ENCODE peak calls at places on chromosomes 4 and X, in nine cellular contexts. W is suprapubic skin, A is GM12864, N is bronchial epithelial cell, P is MCF 10A, D is thoracic aorta, L is nephron progenitor cell, B is AG09309, G is endothelial cell. E is an unnamed sample.

GRCh38 chr4:54998991-54999390 is 126.4 kb downstream of the KDR start:
- DNase-seq in D (no peak), B (peak), G (no peak), N (peak), A (no peak), P (peak), L (no peak), W (no peak), E (no peak)

GRCh38 chrX:18707442-18708049 is at the start of gene PPEF1:
- DNase-seq in P (no peak), D (no peak), G (no peak), N (no peak), A (no peak), B (no peak), W (no peak), L (no peak), E (no peak)

GRCh38 chr4:8475751-8476575 is 35.4 kb downstream of the TRMT44 start:
- DNase-seq in L (no peak), A (no peak), P (no peak), N (no peak), B (no peak), G (no peak), D (no peak), W (no peak), E (no peak)

GRCh38 chrX:153903238-153903980 is 1.1 kb upstream of the AVPR2 start:
- DNase-seq in B (no peak), G (no peak), W (no peak), D (no peak), P (no peak), A (no peak), L (no peak), N (no peak), E (no peak)

GRCh38 chr4:40057540-40058091 is 966 bp downstream of the N4BP2 start:
- DNase-seq in P (peak), G (peak), D (peak), N (peak), W (peak), B (peak), L (peak), A (peak), E (peak)

GRCh38 chrX:23773601-23774175 is 9.3 kb upstream of the SAT1 start:
- DNase-seq in G (no peak), P (no peak), B (no peak), D (no peak), N (no peak), A (no peak), L (no peak), W (no peak), E (no peak)

GRCh38 chr4:137599766-137600165 is 67.5 kb upstream of the PCDH18 start:
- DNase-seq in W (no peak), P (no peak), N (no peak), G (no peak), A (no peak), B (no peak), D (no peak), L (no peak), E (no peak)

GRCh38 chr4:123452585-123452984 is 56.0 kb downstream of the SPRY1 start:
- DNase-seq in D (peak), W (no peak), N (peak), L (no peak), G (no peak), P (peak), A (no peak), B (peak), E (peak)

GRCh38 chr4:137394000-137394399 is 138.3 kb downstream of the PCDH18 start:
- DNase-seq in P (no peak), G (no peak), D (no peak), W (no peak), N (no peak), B (no peak), A (no peak), L (no peak), E (no peak)

GRCh38 chr4:39730067-39730466 is 32.1 kb downstream of the UBE2K start:
- DNase-seq in A (no peak), B (no peak), G (no peak), L (no peak), W (no peak), D (no peak), N (no peak), P (peak), E (no peak)

GRCh38 chr4:139950568-139950967 is 203.4 kb downstream of the MAML3 start:
- DNase-seq in G (no peak), D (no peak), A (peak), N (no peak), W (no peak), P (no peak), L (no peak), B (peak), E (no peak)

GRCh38 chrX:154818916-154819770 is 13.9 kb upstream of the MPP1 start:
- DNase-seq in W (no peak), P (no peak), G (no peak), B (no peak), D (no peak), A (no peak), N (no peak), L (no peak), E (no peak)

GRCh38 chr4:31613946-31614623 is 893.9 kb downstream of the PCDH7 start:
- DNase-seq in W (no peak), L (peak), B (no peak), P (no peak), A (no peak), N (peak), D (no peak), G (no peak), E (no peak)

GRCh38 chrX:125205918-125206665 is 113.6 kb upstream of the TEX13C start:
- DNase-seq in D (no peak), B (no peak), W (peak), A (no peak), N (peak), P (no peak), G (peak), L (peak), E (no peak)

GRCh38 chr4:97374526-97374925 is 768.8 kb downstream of the STPG2 start:
- DNase-seq in B (no peak), D (no peak), W (no peak), L (no peak), P (no peak), A (no peak), G (no peak), N (no peak), E (no peak)

GRCh38 chr4:64156253-64156652 is 253.0 kb downstream of the TECRL start:
- DNase-seq in P (no peak), N (no peak), D (no peak), B (no peak), L (no peak), G (no peak), W (no peak), A (no peak), E (no peak)

GRCh38 chr4:118086334-118086733 is 52.0 kb downstream of the NDST3 start:
- DNase-seq in L (no peak), B (peak), A (no peak), G (no peak), W (no peak), N (peak), P (peak), D (no peak), E (no peak)

GRCh38 chr4:144174401-144175067 is 34.0 kb upstream of the GYPA start:
- DNase-seq in W (no peak), N (peak), D (no peak), P (peak), G (peak), L (no peak), A (peak), B (peak), E (no peak)

GRCh38 chr4:112504807-112505206 is 11.2 kb downstream of the NEUROG2 start:
- DNase-seq in A (no peak), W (no peak), G (no peak), L (no peak), N (no peak), B (no peak), P (no peak), D (no peak), E (no peak)

GRCh38 chr4:722851-723360 is 17.3 kb downstream of the PCGF3 start:
- DNase-seq in D (no peak), L (no peak), A (no peak), B (no peak), W (no peak), P (no peak), G (no peak), N (no peak), E (no peak)

GRCh38 chrX:119041175-119041574 is 31.6 kb upstream of the CT47C1 start:
- DNase-seq in B (peak), P (peak), W (no peak), N (peak), A (no peak), G (no peak), L (no peak), D (peak), E (peak)

GRCh38 chr4:167218022-167218608 is 16.2 kb downstream of the SPOCK3 start:
- DNase-seq in W (no peak), P (no peak), N (peak), L (no peak), G (no peak), D (no peak), B (no peak), A (no peak), E (no peak)

GRCh38 chr4:121510260-121510942 is 129.6 kb upstream of the QRFPR start:
- DNase-seq in A (no peak), D (no peak), N (no peak), W (no peak), G (no peak), L (no peak), B (no peak), P (no peak), E (no peak)

GRCh38 chr4:60846678-60847077 is 353.4 kb upstream of the ADGRL3 start:
- DNase-seq in W (no peak), B (no peak), A (no peak), L (no peak), G (no peak), N (no peak), P (no peak), D (no peak), E (no peak)

GRCh38 chr4:108619372-108620100 is 840 bp upstream of the RPL34 start:
- DNase-seq in G (no peak), B (no peak), A (no peak), N (no peak), L (no peak), D (no peak), W (no peak), P (no peak), E (no peak)

GRCh38 chrX:49262603-49263002 is 1.9 kb downstream of the FOXP3 start:
- DNase-seq in P (no peak), L (no peak), B (no peak), N (no peak), G (no peak), W (no peak), A (no peak), D (no peak), E (no peak)

GRCh38 chr4:37675587-37676290 is 10.4 kb downstream of the RELL1 start:
- DNase-seq in D (no peak), B (no peak), L (no peak), G (no peak), W (no peak), P (no peak), A (peak), N (peak), E (no peak)

GRCh38 chr4:121208571-121208970 is 44.5 kb upstream of the TNIP3 start:
- DNase-seq in W (no peak), B (no peak), D (no peak), A (no peak), P (no peak), L (no peak), G (no peak), N (no peak), E (no peak)

GRCh38 chr4:67721770-67722597 is 21.0 kb upstream of the UBA6 start:
- DNase-seq in D (no peak), A (no peak), W (no peak), G (no peak), N (peak), B (no peak), P (peak), L (no peak), E (no peak)

GRCh38 chr4:74661427-74662171 is 132.7 kb downstream of the BTC start:
- DNase-seq in P (peak), A (no peak), D (no peak), G (no peak), B (no peak), L (no peak), W (no peak), N (peak), E (no peak)

GRCh38 chr4:175930471-175930870 is 118.4 kb upstream of the GPM6A start:
- DNase-seq in W (no peak), D (no peak), G (no peak), P (no peak), N (no peak), L (no peak), A (no peak), B (no peak), E (no peak)

GRCh38 chrX:63128509-63128908 is 222.6 kb downstream of the SPIN4 start:
- DNase-seq in P (peak), A (no peak), B (no peak), G (no peak), D (no peak), L (peak), N (peak), W (no peak), E (no peak)

GRCh38 chrX:28589048-28589447 is 1.8 kb downstream of the IL1RAPL1 start:
- DNase-seq in B (no peak), N (no peak), A (no peak), L (no peak), D (no peak), G (no peak), P (no peak), W (no peak), E (no peak)

GRCh38 chrX:49846004-49846403 is 16.9 kb downstream of the PAGE4 start:
- DNase-seq in L (no peak), A (no peak), G (no peak), D (no peak), N (no peak), P (no peak), B (no peak), W (no peak), E (no peak)

DNA sequence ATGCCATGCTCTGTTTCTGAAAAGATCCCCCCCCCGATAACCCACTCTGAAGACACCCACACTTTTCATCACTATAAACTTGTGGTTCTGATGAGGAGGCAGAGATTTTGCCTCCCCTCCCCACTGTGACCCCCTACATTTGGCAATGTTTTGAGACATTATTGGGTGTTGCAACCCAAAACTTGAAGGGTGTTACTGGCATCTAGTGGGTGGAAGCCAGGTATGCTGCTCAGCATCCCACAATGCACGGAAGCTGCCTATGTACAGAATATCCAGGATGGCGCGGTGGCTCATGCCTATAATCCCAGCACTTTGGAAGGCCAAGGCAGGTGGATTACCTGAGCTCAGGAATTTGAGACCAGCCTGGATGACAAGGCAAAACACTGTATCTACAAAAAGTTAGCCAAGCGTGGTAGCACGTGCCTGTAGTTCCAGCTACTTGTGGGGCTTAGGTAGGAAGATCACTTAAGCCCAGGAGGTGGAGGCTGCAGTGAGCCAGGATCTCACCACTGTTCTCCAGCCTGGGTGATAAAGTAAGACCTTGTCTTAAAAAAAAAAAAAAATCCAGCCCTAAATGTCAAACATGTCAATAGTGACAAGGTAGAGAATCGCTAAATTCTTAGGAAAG is 87.3 kb downstream of the SCD5 start:
- DNase-seq in G (no peak), B (no peak), A (no peak), P (no peak), L (no peak), W (no peak), D (no peak), N (no peak), E (no peak)
- TF ChIP-seq CTCF in G (no peak), B (no peak), A (no peak), P (no peak), L (no peak), W (no peak), D (no peak), N (no peak), E (no peak)

GRCh38 chrX:108032944-108033343 is 11.9 kb upstream of the VSIG1 start:
- DNase-seq in D (no peak), B (no peak), G (no peak), P (no peak), N (no peak), A (no peak), L (no peak), W (no peak), E (no peak)
- TF ChIP-seq CTCF in D (no peak), B (no peak), G (no peak), P (no peak), N (no peak), A (no peak), L (no peak), W (no peak), E (no peak)

GRCh38 chr4:120071192-120071795 is 4.6 kb upstream of the MAD2L1 start:
- DNase-seq in L (peak), D (no peak), P (peak), B (no peak), N (peak), W (no peak), G (no peak), A (peak), E (no peak)
- TF ChIP-seq CTCF in L (peak), D (peak), P (peak), B (peak), N (peak), W (peak), G (peak), A (peak), E (no peak)

GRCh38 chrX:104913348-104913747 is 307.1 kb downstream of the TEX13A start:
- DNase-seq in L (no peak), D (no peak), N (peak), A (no peak), P (peak), W (no peak), B (no peak), G (no peak), E (no peak)
- TF ChIP-seq CTCF in L (no peak), D (peak), N (peak), A (peak), P (peak), W (no peak), B (peak), G (peak), E (no peak)

DNA sequence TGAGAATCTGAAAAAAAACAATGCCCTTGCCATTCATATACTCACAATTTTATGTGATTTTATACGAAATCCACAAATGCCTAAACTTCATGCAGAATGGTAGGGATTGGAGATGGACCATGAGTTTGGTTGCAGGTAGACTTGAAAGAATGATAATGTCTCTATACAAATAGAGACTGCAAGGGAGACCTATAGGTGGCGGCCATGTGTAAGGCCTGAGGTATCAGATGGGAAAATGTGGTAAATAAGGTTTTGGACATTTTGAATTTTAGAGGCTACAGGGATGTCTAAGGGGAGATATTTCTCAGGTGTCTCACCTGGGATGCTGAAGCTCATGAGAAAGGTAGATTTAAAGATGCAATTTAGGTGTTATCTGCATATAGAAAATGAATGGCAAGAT is 78.0 kb downstream of the GABRB1 start:
- DNase-seq in N (no peak), P (no peak), A (no peak), G (no peak), L (no peak), D (no peak), W (no peak), B (no peak), E (no peak)
- TF ChIP-seq CTCF in N (no peak), P (no peak), A (no peak), G (no peak), L (no peak), D (no peak), W (no peak), B (no peak), E (no peak)

GRCh38 chrX:816411-816810 is 185.8 kb downstream of the SHOX start:
- DNase-seq in D (no peak), P (no peak), L (no peak), B (no peak), N (no peak), W (no peak), G (no peak), A (no peak), E (no peak)
- TF ChIP-seq CTCF in D (no peak), P (no peak), L (no peak), B (no peak), N (no peak), W (no peak), G (no peak), A (no peak), E (no peak)

DNA sequence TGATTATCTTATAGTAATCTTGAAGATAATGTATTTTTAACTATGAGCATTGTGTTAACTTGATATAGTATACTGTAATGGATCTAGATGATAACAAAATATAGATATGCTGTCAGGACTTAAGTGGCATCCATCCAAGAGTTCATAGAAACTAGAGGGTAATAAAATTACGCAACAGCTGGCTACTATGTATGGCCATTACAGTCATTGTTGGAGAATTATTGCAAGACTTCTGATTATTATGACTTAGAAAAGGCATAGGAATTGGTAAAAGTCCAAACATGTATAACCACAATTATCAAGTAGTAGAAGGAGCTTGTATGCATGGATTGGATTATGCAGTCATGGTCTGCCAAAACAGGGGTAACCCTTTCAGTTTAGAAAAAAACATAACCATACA is 9.5 kb downstream of the OGT start:
- DNase-seq in G (no peak), P (peak), A (no peak), B (peak), L (no peak), N (peak), W (no peak), D (no peak), E (no peak)
- TF ChIP-seq CTCF in G (no peak), P (no peak), A (no peak), B (no peak), L (no peak), N (no peak), W (no peak), D (no peak), E (no peak)